ENCODE peak calls at places on chromosome 11, in four cellular contexts. W is K562, Y is H1, N is HepG2. G is an unnamed sample.

GRCh38 chr11:27698872-27699241 is 1.4 kb downstream of the BDNF start:
- DNase-seq in W (peak; percentile 81), Y (peak; percentile 83), N (peak; percentile 43), G (peak; percentile 23)

GRCh38 chr11:2304156-2305139 is 2.6 kb downstream of the TSPAN32 start:
- DNase-seq in W (no peak), Y (no peak), N (no peak), G (no peak)

GRCh38 chr11:83192846-83193245 is 666 bp upstream of the ANKRD42 start:
- DNase-seq in W (no peak), Y (no peak), N (peak; percentile 5), G (no peak)

GRCh38 chr11:31233425-31233824 is 136.1 kb downstream of the DCDC1 start:
- DNase-seq in W (no peak), Y (no peak), N (peak; percentile 2), G (no peak)

GRCh38 chr11:61532136-61533038 is 23.8 kb downstream of the LRRC10B start:
- DNase-seq in W (peak; percentile 86), Y (no peak), N (peak; percentile 34), G (no peak)

GRCh38 chr11:117187007-117187406 is 8.5 kb downstream of the SIDT2 start:
- DNase-seq in W (no peak), Y (no peak), N (no peak), G (no peak)

GRCh38 chr11:27757953-27758352 is 57.7 kb upstream of the BDNF start:
- DNase-seq in W (no peak), Y (no peak), N (no peak), G (no peak)

GRCh38 chr11:121863126-121863525 is 252.9 kb downstream of the BLID start:
- DNase-seq in W (no peak), Y (no peak), N (no peak), G (no peak)

GRCh38 chr11:134045799-134046635 is 22.9 kb upstream of the JAM3 start:
- DNase-seq in W (no peak), Y (no peak), N (no peak), G (no peak)

GRCh38 chr11:27451528-27451927 is 21.1 kb downstream of the LGR4 start:
- DNase-seq in W (no peak), Y (no peak), N (no peak), G (no peak)

GRCh38 chr11:119116601-119117000 is 4.8 kb upstream of the HINFP start:
- DNase-seq in W (no peak), Y (no peak), N (no peak), G (no peak)

GRCh38 chr11:19275496-19275895 is 34.8 kb upstream of the E2F8 start:
- DNase-seq in W (no peak), Y (no peak), N (no peak), G (no peak)

GRCh38 chr11:31812392-31813241 is 1.5 kb upstream of the PAX6 start:
- DNase-seq in W (no peak), Y (no peak), N (peak; percentile 17), G (no peak)

GRCh38 chr11:45104790-45105084 is 41.7 kb upstream of the PRDM11 start:
- DNase-seq in W (no peak), Y (no peak), N (no peak), G (no peak)

GRCh38 chr11:71214553-71215371 is 37.6 kb downstream of the SHANK2 start:
- DNase-seq in W (no peak), Y (no peak), N (no peak), G (no peak)

GRCh38 chr11:63610604-63611394 is 3.4 kb downstream of the PLAAT3 start:
- DNase-seq in W (no peak), Y (peak; percentile 60), N (no peak), G (no peak)

GRCh38 chr11:63612181-63612580 is 2.1 kb downstream of the PLAAT3 start:
- DNase-seq in W (no peak), Y (no peak), N (no peak), G (no peak)

GRCh38 chr11:63614136-63614664 is at the start of gene PLAAT3:
- DNase-seq in W (peak; percentile 87), Y (peak; percentile 44), N (no peak), G (no peak)

GRCh38 chr11:63611395-63611747 is 2.9 kb downstream of the PLAAT3 start:
- DNase-seq in W (no peak), Y (no peak), N (no peak), G (no peak)

DNA sequence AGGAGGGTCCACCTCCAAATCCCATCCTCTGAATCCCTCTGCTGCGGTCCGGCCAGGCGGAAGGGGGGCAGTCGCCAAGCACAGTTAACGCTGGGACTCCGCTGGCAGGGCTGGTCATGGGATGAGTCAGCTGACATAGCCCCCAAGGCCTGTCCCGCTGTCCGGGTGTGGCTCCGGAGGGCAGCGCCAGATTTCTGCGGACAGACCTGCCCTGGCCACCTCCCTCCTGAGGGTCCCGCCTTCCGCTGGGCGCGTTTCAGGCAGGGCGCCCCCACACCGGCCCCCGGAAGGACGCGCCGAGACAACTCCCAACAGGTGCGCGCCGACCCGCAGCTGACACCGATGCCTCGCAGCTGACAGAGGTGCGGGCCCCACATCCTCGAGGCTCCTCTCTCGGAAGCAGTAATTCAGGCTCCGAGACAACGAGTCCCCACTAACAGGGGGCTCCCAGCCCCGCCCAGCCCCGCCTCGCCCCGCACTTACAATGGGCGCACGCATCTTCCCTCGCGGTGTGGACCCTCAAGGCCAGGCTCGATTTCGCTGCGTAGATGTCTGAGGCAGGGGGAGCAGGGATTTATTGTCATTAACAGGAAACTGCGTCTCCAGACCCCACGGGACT is 607 bp downstream of the PLAAT3 start:
- DNase-seq in W (peak; percentile 25), Y (peak; percentile 39), N (no peak), G (no peak)
- TF ChIP-seq HDAC6 in W (no peak), Y (no peak), N (no peak), G (no peak)

GRCh38 chr11:23632293-23632692 is 772.0 kb upstream of the CCDC179 start:
- DNase-seq in W (no peak), Y (no peak), N (no peak), G (no peak)
- TF ChIP-seq HDAC6 in W (no peak), Y (no peak), N (no peak), G (no peak)

DNA sequence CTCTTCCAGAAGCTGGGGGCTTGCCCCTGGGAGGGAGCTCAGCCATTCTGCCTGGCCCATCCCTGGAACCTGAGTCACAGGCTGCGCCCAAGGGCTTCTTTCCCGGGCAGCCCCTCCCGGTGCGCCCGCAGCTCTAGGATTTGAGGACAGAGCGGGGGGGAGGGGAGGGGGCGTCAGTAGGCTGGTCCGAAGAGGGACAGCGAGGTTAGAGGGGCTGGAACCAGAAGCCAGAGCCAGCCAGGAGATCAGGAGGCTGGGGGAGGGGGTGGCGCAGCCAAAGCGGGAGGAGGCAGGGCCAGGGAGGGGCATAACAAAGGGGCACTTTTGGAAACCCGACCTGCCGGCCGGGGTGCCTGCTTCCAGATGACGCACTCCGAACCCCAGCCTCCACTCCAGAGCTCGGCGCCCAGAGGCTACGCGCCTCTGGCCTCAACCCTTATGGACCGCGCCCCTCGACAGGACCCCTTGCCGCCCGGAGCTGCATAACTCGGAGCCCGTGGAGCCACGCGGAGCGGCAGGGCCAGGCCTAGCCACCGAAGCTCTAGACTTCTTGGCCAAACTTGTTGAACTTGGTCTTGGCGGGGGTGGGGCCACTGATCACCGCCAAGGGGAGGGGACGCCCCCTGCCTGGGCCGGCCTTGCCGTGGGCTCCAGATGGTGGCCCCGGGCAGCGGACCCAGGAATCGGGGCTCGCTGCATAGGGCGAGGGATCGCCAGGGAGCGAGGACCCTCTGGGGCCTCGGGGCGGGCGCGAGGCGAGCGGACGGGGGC is 744 bp downstream of the PACSIN3 start:
- DNase-seq in W (no peak), Y (peak; percentile 91), N (peak; percentile 86), G (no peak)
- TF ChIP-seq HDAC6 in W (no peak), Y (no peak), N (no peak), G (no peak)

DNA sequence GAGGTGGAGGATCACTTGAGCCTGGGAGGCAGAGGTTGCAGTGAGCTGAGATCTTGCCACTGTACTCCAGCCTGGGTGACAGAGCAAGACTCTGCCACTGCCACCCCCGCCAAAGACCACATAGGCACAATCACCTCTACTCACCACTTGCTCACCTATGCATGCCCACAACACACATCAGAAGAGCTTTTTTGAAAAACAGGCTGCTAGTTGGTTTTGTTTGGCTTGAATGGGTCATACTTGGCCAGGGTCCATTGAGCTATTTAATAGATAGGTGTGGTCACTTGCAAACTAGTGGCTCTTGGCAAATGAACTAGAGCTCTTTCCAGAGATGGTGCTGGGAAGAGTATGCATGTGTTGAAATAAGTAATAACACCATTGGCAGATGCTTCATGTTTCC is 80.1 kb downstream of the EMSY start:
- DNase-seq in W (no peak), Y (no peak), N (peak; percentile 42), G (no peak)
- TF ChIP-seq HDAC6 in W (no peak), Y (no peak), N (no peak), G (no peak)

DNA sequence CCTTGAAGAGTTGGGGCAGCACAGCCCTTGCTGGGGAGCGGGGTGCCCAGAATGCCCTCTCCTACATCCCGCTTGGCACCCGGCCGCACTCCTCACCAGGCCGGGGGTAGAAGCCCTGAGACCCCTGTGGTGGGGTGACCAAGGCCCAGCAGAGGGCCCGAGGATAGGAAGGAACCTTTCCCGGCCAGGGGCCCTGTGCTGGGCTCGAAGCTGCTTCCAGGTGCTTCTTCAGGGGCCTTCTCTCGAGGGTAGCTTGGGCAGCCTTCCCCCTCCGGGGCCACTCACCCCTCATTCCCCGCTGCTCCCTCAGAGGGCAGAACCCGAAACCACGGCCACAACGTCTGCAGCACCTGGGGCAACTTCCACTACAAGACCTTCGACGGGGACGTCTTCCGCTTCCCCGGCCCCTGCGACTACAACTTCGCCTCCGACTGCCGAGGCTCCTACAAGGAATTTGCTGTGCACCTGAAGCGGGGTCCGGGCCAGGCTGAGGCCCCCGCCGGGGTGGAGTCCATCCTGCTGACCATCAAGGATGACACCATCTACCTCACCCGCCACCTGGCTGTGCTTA is 752 bp downstream of the MUC2 start:
- DNase-seq in W (no peak), Y (no peak), N (no peak), G (no peak)
- TF ChIP-seq HDAC6 in W (no peak), Y (no peak), N (no peak), G (no peak)

DNA sequence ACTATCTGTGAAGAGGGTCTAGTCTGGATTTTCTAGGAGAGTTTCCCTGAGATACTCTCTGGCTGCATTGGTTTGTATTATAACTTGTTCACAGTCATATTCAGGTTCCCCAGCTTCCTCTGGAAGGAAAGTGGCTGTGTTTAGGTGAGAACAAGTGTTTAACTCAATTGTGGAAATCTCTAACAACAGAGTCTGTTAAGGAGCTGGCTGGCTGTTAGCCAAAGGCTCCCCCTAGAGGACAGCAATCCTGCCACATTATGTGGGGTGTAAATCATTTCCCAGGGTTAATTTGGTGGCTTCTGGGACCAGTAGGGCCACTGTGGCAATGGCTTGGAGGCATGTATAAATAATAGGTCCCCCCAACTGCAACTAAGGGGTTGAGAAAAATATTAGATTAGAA is 18.4 kb downstream of the MS4A6E start:
- DNase-seq in W (no peak), Y (peak; percentile 17), N (peak; percentile 8), G (no peak)
- TF ChIP-seq HDAC6 in W (no peak), Y (no peak), N (no peak), G (no peak)

DNA sequence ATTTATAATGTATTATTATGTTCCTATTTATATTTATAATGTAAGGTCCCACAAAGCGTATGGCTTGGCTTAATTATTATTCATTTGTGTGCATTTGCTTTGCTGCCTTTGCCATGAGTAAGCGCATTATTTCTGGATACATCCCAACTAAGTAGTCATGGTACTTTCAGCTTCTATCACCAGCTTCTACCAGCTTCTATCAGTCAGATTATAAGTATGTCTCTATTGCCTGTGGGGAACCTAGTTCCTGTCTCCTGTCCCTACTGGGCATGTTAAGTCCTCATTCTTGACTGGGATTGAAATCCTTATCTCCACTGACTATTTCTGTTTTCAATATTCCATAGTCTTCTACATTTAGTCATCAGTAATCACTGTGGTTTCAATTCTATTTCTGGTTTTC is 33.5 kb upstream of the OR10W1 start:
- DNase-seq in W (no peak), Y (no peak), N (no peak), G (no peak)
- TF ChIP-seq HDAC6 in W (no peak), Y (no peak), N (no peak), G (no peak)

GRCh38 chr11:14424096-14424495 is 65.1 kb upstream of the RRAS2 start:
- DNase-seq in W (no peak), Y (no peak), N (no peak), G (no peak)
- TF ChIP-seq HDAC6 in W (no peak), Y (no peak), N (no peak), G (no peak)